ENCODE peak calls at places on chromosomes 7 and 10, in nine cellular contexts. B is HepG2, Q is GM23248, A is endothelial cell of umbilical vein, L is fibroblast of lung, I is PC-9, E is MM.1S, P is astrocyte, X is hepatocyte. O is an unnamed sample.

GRCh38 chr10:12549297-12549696 is 199.9 kb downstream of the CAMK1D start:
- DNase-seq in X (no peak), I (no peak), E (peak; percentile 58), A (no peak), Q (no peak), P (no peak), L (no peak), B (no peak), O (no peak)

GRCh38 chr10:100186253-100186780 is 488 bp upstream of the ERLIN1 start:
- DNase-seq in L (peak; percentile 60), Q (peak; percentile 73), I (no peak), B (no peak), P (no peak), X (peak; percentile 45), A (no peak), E (no peak), O (no peak)

GRCh38 chr7:98116656-98117461 is 10.2 kb downstream of the LMTK2 start:
- DNase-seq in P (peak; percentile 35), L (peak; percentile 52), I (peak; percentile 36), Q (peak; percentile 3), E (no peak), A (peak; percentile 33), B (peak; percentile 61), X (peak; percentile 41), O (no peak)

GRCh38 chr10:75295901-75296441 is 60.2 kb upstream of the COMTD1 start:
- DNase-seq in L (peak; percentile 25), A (peak; percentile 27), P (no peak), B (no peak), I (no peak), X (no peak), Q (peak; percentile 40), E (no peak), O (no peak)

GRCh38 chr10:131885391-131886165 is 15.2 kb upstream of the PPP2R2D start:
- DNase-seq in L (peak; percentile 50), E (peak; percentile 22), A (peak; percentile 65), Q (peak; percentile 72), B (peak; percentile 53), I (peak; percentile 65), X (peak; percentile 88), P (no peak), O (peak; percentile 83)

GRCh38 chr7:126776506-126776905 is 476.2 kb downstream of the GRM8 start:
- DNase-seq in X (no peak), B (no peak), A (no peak), L (no peak), Q (no peak), I (no peak), E (no peak), P (no peak), O (no peak)

GRCh38 chr7:148501707-148502139 is 88.8 kb upstream of the C7orf33 start:
- DNase-seq in X (peak; percentile 54), B (no peak), I (no peak), Q (peak; percentile 22), E (peak; percentile 92), P (peak; percentile 6), A (no peak), L (no peak), O (peak; percentile 58)

GRCh38 chr10:16116404-16117304 is 256.3 kb upstream of the MINDY3 start:
- DNase-seq in E (peak; percentile 22), Q (peak; percentile 61), X (peak; percentile 54), L (peak; percentile 6), I (peak; percentile 1), A (peak; percentile 33), B (peak; percentile 52), P (no peak), O (peak; percentile 32)

GRCh38 chr7:95578299-95578855 is 17.9 kb downstream of the PDK4 start:
- DNase-seq in Q (no peak), X (peak; percentile 7), P (no peak), I (no peak), B (no peak), A (no peak), L (no peak), E (peak; percentile 78), O (no peak)

GRCh38 chr10:103645141-103646054 is 151.9 kb downstream of the NEURL1 start:
- DNase-seq in B (peak; percentile 87), I (no peak), P (peak; percentile 94), Q (peak; percentile 98), X (peak; percentile 61), L (peak; percentile 92), E (no peak), A (peak; percentile 20), O (no peak)

GRCh38 chr7:37920305-37920618 is 178 bp upstream of the EPDR1 start:
- DNase-seq in Q (no peak), L (no peak), A (no peak), E (no peak), X (no peak), P (no peak), I (no peak), B (no peak), O (no peak)

GRCh38 chr10:46541735-46542566 is 14.5 kb downstream of the GPRIN2 start:
- DNase-seq in E (no peak), B (no peak), X (no peak), I (no peak), P (no peak), L (no peak), Q (no peak), A (no peak), O (no peak)

GRCh38 chr10:660980-661890 is 28.2 kb downstream of the DIP2C start:
- DNase-seq in X (peak; percentile 34), A (no peak), E (no peak), L (no peak), P (no peak), I (no peak), B (peak; percentile 30), Q (no peak), O (no peak)

GRCh38 chr10:77859200-77859864 is 67.2 kb downstream of the DLG5 start:
- DNase-seq in L (no peak), P (no peak), I (no peak), X (no peak), E (no peak), B (no peak), Q (no peak), A (no peak), O (no peak)

DNA sequence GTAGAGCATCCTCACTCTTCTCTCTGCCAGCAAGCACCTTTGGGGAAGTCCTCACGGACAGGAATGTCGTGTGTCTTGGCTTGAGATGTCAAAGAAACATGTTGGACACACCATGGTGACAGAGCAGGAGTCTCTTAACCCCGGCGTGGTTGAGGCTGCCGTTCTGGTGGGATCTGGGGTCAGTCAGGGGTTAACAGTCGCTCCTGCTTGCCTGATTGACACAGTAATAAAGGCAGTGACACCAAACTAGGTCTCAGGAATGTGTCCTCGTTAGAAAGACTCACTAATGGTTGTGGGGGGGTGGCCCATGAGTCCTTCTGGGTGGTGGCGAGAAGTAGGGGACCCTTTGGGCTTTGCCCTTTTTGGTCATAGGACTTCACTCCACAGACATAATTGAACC is 69.0 kb downstream of the TCF7L2 start:
- DNase-seq in E (no peak), B (no peak), A (no peak), P (no peak), Q (no peak), L (no peak), I (no peak), X (no peak), O (peak; percentile 60)
- H3K4me1 ChIP-seq in E (no peaks in the 10 kb centered on the region), B (peaks cover 66% of the 10 kb centered on the region), A (peaks cover 18% of the 10 kb centered on the region), P (peaks cover 3% of the 10 kb centered on the region), Q (peaks cover 13% of the 10 kb centered on the region), L (no peaks in the 10 kb centered on the region), I (no peaks in the 10 kb centered on the region), X (peaks cover 45% of the 10 kb centered on the region), O (peaks cover 45% of the 10 kb centered on the region)

GRCh38 chr10:95650232-95650631 is 6.3 kb downstream of the ALDH18A1 start:
- DNase-seq in B (no peak), E (no peak), Q (no peak), P (no peak), I (no peak), L (no peak), A (no peak), X (no peak), O (no peak)
- H3K36me3 ChIP-seq in B (peaks cover 32% of the 10 kb centered on the region), E (peaks cover 11% of the 10 kb centered on the region), Q (peaks cover 66% of the 10 kb centered on the region), P (peaks cover 37% of the 10 kb centered on the region), I (peaks cover 17% of the 10 kb centered on the region), L (peaks cover 16% of the 10 kb centered on the region), A (peaks cover 8% of the 10 kb centered on the region), X (no peaks in the 10 kb centered on the region), O (peaks cover 10% of the 10 kb centered on the region)

GRCh38 chr10:8036521-8037198 is 17.8 kb upstream of the GATA3 start:
- DNase-seq in B (no peak), X (no peak), A (no peak), L (no peak), Q (no peak), E (no peak), I (no peak), P (no peak), O (no peak)

GRCh38 chr10:8035641-8036520 is 18.6 kb upstream of the GATA3 start:
- DNase-seq in B (no peak), X (no peak), Q (no peak), I (no peak), P (no peak), E (no peak), L (no peak), A (no peak), O (peak; percentile 71)

GRCh38 chr10:8039323-8039922 is 15.1 kb upstream of the GATA3 start:
- DNase-seq in X (no peak), A (peak; percentile 62), B (no peak), E (no peak), I (no peak), P (no peak), Q (no peak), L (no peak), O (peak; percentile 76)

GRCh38 chr10:8037941-8038894 is 16.3 kb upstream of the GATA3 start:
- DNase-seq in E (no peak), L (no peak), I (no peak), A (peak; percentile 13), X (no peak), Q (no peak), B (no peak), P (no peak), O (peak; percentile 33)

DNA sequence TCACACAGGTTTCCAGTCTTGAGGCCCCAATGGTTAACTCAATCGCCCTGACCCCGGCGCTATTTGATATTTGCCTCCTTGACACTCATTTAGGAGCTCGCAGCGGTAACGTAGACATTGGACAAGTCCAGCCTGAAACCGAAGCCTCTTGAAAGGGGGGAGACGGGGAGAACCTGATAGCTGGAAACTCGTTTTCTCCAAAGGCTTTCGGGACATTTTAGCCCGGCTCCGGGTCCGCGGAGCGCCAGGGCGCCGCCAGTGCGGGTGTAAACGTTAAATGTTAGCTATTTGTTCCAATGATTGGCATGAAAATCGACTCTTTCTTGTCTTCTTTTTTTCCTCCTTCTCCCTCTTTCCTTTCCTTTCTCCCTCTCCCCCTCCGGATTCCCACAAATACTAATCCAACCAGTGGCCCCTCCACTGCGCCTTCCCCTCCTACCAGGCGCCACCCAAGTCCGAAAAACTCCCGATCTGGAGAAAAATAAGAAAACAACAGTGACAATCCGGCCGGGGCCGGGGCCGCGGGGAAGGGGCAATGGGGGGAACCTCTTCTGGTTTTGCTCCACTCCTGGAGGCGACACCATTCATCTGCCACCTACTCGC is 17.2 kb upstream of the GATA3 start:
- DNase-seq in E (no peak), X (no peak), B (no peak), Q (no peak), I (no peak), P (no peak), A (no peak), L (no peak), O (peak; percentile 44)
- TF ChIP-seq EZH2 in E (no peak), X (peak; percentile 98), B (peak; percentile 85), Q (peak; percentile 97), I (no peak), P (peak; percentile 91), A (peak; percentile 54), L (peak; percentile 67), O (peak; percentile 88)

DNA sequence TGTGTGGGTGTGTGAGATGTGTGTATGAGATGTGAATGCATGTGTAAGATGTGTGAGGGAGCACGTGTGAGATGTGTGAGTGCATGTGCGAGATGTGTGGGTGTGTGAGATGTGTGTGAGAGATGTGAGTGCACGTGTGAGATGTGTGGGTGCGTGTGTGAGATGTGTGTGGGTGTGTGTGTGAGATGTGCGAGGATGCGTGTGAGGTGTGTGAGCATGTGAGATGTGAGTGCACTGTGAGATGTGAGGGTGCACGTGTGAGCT is 31.0 kb downstream of the PPIF start:
- DNase-seq in L (no peak), Q (no peak), I (no peak), X (no peak), A (no peak), P (no peak), E (no peak), B (no peak), O (no peak)
- H3K4me1 ChIP-seq in L (peaks cover 38% of the 10 kb centered on the region), Q (peaks cover 42% of the 10 kb centered on the region), I (peaks cover 10% of the 10 kb centered on the region), X (peaks cover 33% of the 10 kb centered on the region), A (no peaks in the 10 kb centered on the region), P (peaks cover 27% of the 10 kb centered on the region), E (no peaks in the 10 kb centered on the region), B (peaks cover 73% of the 10 kb centered on the region), O (no peaks in the 10 kb centered on the region)